ENCODE peak calls at places on chromosomes 4 and X, in six cellular contexts. G is HEK293T, H is activated T-cell treated with anti-CD3 and anti-CD28 coated beads for 1 hour, U is dermis microvascular lymphatic vessel endothelial cell, L is NCI-H146, R is HT1080. Y is an unnamed sample.

GRCh38 chrX:152635941-152636340 is 1.8 kb upstream of the GABRQ start:
- DNase-seq in G (peak), H (no peak), U (peak), L (peak), R (peak), Y (no peak)

GRCh38 chr4:88341227-88342192 is 37.1 kb upstream of the HERC6 start:
- DNase-seq in G (peak), H (no peak), U (peak), L (no peak), R (peak), Y (no peak)

GRCh38 chr4:23237771-23238170 is 545.0 kb downstream of the GBA3 start:
- DNase-seq in G (no peak), H (no peak), U (no peak), L (peak), R (no peak), Y (no peak)

GRCh38 chr4:8303485-8304281 is 34.1 kb downstream of the HTRA3 start:
- DNase-seq in G (no peak), H (no peak), U (peak), L (no peak), R (peak), Y (no peak)

GRCh38 chr4:57282556-57283310 is 172.5 kb upstream of the IGFBP7 start:
- DNase-seq in G (no peak), H (no peak), U (no peak), L (no peak), R (no peak), Y (no peak)

GRCh38 chr4:158285429-158286216 is 75.3 kb downstream of the TMEM144 start:
- DNase-seq in G (no peak), H (no peak), U (no peak), L (peak), R (no peak), Y (no peak)

GRCh38 chr4:81031389-81032173 is 1.1 kb downstream of the BMP3 start:
- DNase-seq in G (no peak), H (no peak), U (no peak), L (peak), R (no peak), Y (no peak)

GRCh38 chr4:9987749-9988346 is 33.4 kb downstream of the SLC2A9 start:
- DNase-seq in G (no peak), H (no peak), U (no peak), L (no peak), R (no peak), Y (peak)

Y was measured in CD8-positive, alpha-beta T cell.